ENCODE peak calls at places on chromosomes 11 and 22, in four cellular contexts. E is A549, S is endothelial cell of umbilical vein, P is GM12878. Z is an unnamed sample.

GRCh38 chr22:42416671-42417230 is 15.5 kb downstream of the NFAM1 start:
- DNase-seq in S (no peak), E (no peak), P (no peak), Z (peak; percentile 49)

GRCh38 chr11:134527382-134528243 is 115.6 kb upstream of the B3GAT1 start:
- DNase-seq in P (no peak), S (no peak), E (no peak), Z (no peak)

GRCh38 chr22:36267896-36268485 is 15.1 kb downstream of the APOL1 start:
- DNase-seq in E (no peak), S (no peak), P (no peak), Z (no peak)

GRCh38 chr11:1179641-1180040 is 21.9 kb downstream of the MUC5AC start:
- DNase-seq in S (no peak), P (no peak), E (no peak), Z (no peak)

GRCh38 chr11:60950933-60951610 is 904 bp downstream of the SLC15A3 start:
- DNase-seq in S (no peak), E (no peak), P (no peak), Z (no peak)

GRCh38 chr22:23862103-23862502 is 4.4 kb downstream of the SLC2A11 start:
- DNase-seq in E (peak; percentile 52), P (no peak), S (peak; percentile 50), Z (peak; percentile 73)

GRCh38 chr22:27682438-27682837 is 119.1 kb downstream of the MN1 start:
- DNase-seq in P (no peak), E (no peak), S (no peak), Z (peak; percentile 31)

GRCh38 chr11:61429346-61429690 is 457 bp downstream of the CPSF7 start:
- DNase-seq in E (peak; percentile 58), S (peak; percentile 67), P (no peak), Z (peak; percentile 87)

DNA sequence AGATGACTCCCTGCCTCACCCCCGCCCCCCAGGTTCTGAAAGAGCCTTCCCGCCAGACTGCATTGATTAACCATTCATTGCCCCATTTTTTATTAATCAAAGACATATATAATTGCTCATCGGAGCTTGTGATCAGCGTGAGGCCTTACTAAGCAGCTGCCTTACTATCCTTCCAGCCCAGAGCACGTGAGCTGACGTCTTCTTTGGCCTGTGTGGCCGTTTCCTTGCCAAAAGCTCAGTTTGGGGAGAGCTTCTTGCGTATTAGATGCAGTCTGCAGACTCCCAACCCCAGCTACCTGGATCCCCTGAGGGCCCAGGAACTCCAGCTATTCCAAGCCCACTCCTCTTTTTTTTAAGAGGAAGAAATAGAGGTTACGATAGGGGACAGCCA is 766 bp upstream of the SLC43A3 start:
- DNase-seq in E (no peak), S (no peak), P (no peak), Z (no peak)
- TF ChIP-seq MYC in E (no peak), S (no peak), P (no peak), Z (no peak)

GRCh38 chr11:31657091-31657490 is 147.5 kb downstream of the ELP4 start:
- DNase-seq in P (no peak), S (no peak), E (no peak), Z (no peak)
- TF ChIP-seq MYC in P (no peak), S (no peak), E (no peak), Z (no peak)

GRCh38 chr11:70158201-70158600 is 44.9 kb upstream of the FADD start:
- DNase-seq in P (no peak), E (peak; percentile 35), S (no peak), Z (peak; percentile 23)
- TF ChIP-seq MYC in P (no peak), E (no peak), S (no peak), Z (no peak)

GRCh38 chr11:70566768-70567530 is 168.6 kb downstream of the CTTN start:
- DNase-seq in S (no peak), E (no peak), P (no peak), Z (no peak)
- TF ChIP-seq MYC in S (no peak), E (no peak), P (no peak), Z (no peak)

DNA sequence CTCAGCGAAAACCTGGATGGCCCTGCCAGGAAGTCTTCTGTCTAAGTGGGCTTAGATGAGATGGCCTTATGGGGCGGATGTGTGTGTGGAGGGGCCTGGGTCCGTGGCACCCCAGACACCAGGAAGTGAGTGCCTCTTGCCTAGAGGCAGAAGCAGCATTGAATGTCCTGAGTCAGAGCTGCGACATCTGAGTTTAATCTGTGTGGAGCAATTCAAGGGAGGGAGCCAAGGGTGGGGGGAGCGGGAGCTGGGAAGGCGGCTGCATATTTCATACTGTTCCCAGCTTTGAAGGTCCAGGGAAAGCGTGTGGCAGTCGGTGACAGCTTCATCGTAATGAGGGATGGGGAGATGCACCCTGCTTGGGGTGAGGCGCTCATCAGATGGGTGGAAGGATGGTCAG is 73.5 kb upstream of the THY1 start:
- DNase-seq in P (no peak), E (no peak), S (no peak), Z (no peak)
- TF ChIP-seq MYC in P (no peak), E (no peak), S (no peak), Z (no peak)